ENCODE peak calls at places on chromosomes 13 and 19, in eight cellular contexts. P is cardiac fibroblast, A is upper lobe of right lung, F is brain microvascular endothelial cell, R is BJ, E is Peyer's patch, Y is fibroblast of the aortic adventitia, V is fibroblast of lung. Q is an unnamed sample.

GRCh38 chr13:94162289-94162688 is 317.2 kb downstream of the DCT start:
- DNase-seq in P (peak), A (no peak), F (no peak), R (no peak), E (no peak), Y (no peak), V (no peak), Q (no peak)

GRCh38 chr13:113816248-113816924 is 47.5 kb downstream of the GAS6 start:
- DNase-seq in P (no peak), A (no peak), F (no peak), R (no peak), E (no peak), Y (no peak), V (no peak), Q (no peak)

GRCh38 chr13:28579334-28579733 is 79.6 kb upstream of the POMP start:
- DNase-seq in P (no peak), A (no peak), F (no peak), R (no peak), E (no peak), Y (no peak), V (no peak), Q (no peak)

GRCh38 chr19:2391118-2391725 is 31.2 kb downstream of the TMPRSS9 start:
- DNase-seq in P (peak), A (no peak), F (peak), R (no peak), E (peak), Y (peak), V (peak), Q (peak)

GRCh38 chr13:95385808-95386207 is 84.6 kb upstream of the ABCC4 start:
- DNase-seq in P (no peak), A (no peak), F (no peak), R (no peak), E (no peak), Y (peak), V (no peak), Q (no peak)

GRCh38 chr19:45069056-45069455 is 7.2 kb downstream of the ZNF296 start:
- DNase-seq in P (peak), A (no peak), F (no peak), R (no peak), E (no peak), Y (peak), V (peak), Q (no peak)

GRCh38 chr13:38348890-38349289 is 761 bp upstream of the UFM1 start:
- DNase-seq in P (peak), A (no peak), F (peak), R (no peak), E (no peak), Y (peak), V (peak), Q (no peak)

GRCh38 chr13:77810430-77810829 is 108.2 kb downstream of the EDNRB start:
- DNase-seq in P (peak), A (no peak), F (no peak), R (no peak), E (no peak), Y (peak), V (peak), Q (no peak)

GRCh38 chr19:2231621-2232221 is 4.4 kb downstream of the PLEKHJ1 start:
- DNase-seq in P (no peak), A (no peak), F (no peak), R (no peak), E (no peak), Y (no peak), V (no peak), Q (no peak)

GRCh38 chr19:49613374-49613773 is 22.4 kb downstream of the PRR12 start:
- DNase-seq in P (no peak), A (no peak), F (peak), R (no peak), E (no peak), Y (peak), V (no peak), Q (no peak)

GRCh38 chr13:79711631-79712030 is 230.7 kb downstream of the NDFIP2 start:
- DNase-seq in P (peak), A (no peak), F (no peak), R (no peak), E (no peak), Y (no peak), V (no peak), Q (no peak)

GRCh38 chr13:30681489-30682242 is 53.7 kb upstream of the ALOX5AP start:
- DNase-seq in P (peak), A (no peak), F (peak), R (peak), E (no peak), Y (peak), V (peak), Q (no peak)

GRCh38 chr19:11446652-11447301 is 11.3 kb downstream of the PRKCSH start:
- DNase-seq in P (peak), A (peak), F (no peak), R (no peak), E (peak), Y (peak), V (no peak), Q (no peak)

GRCh38 chr19:38647368-38647965 is at the start of gene ACTN4:
- DNase-seq in P (peak), A (peak), F (peak), R (peak), E (peak), Y (peak), V (peak), Q (peak)

GRCh38 chr13:107209811-107210210 is 641.9 kb upstream of the ARGLU1 start:
- DNase-seq in P (peak), A (no peak), F (no peak), R (peak), E (no peak), Y (peak), V (peak), Q (no peak)

GRCh38 chr13:45224181-45224580 is 23.3 kb upstream of the KCTD4 start:
- DNase-seq in P (no peak), A (no peak), F (peak), R (no peak), E (no peak), Y (no peak), V (peak), Q (no peak)

GRCh38 chr13:72864142-72865035 is 82.5 kb downstream of the PIBF1 start:
- DNase-seq in P (peak), A (no peak), F (no peak), R (peak), E (no peak), Y (peak), V (peak), Q (peak)

GRCh38 chr13:32309312-32309711 is 5.9 kb downstream of the ZAR1L start:
- DNase-seq in P (no peak), A (no peak), F (no peak), R (no peak), E (no peak), Y (no peak), V (no peak), Q (no peak)

GRCh38 chr13:79988573-79988972 is 352.4 kb downstream of the SPRY2 start:
- DNase-seq in P (peak), A (no peak), F (peak), R (peak), E (no peak), Y (peak), V (peak), Q (no peak)

GRCh38 chr13:76523740-76524382 is 362.3 kb downstream of the KCTD12 start:
- DNase-seq in P (no peak), A (no peak), F (no peak), R (no peak), E (no peak), Y (no peak), V (peak), Q (no peak)

GRCh38 chr19:8334458-8335342 is 8.4 kb downstream of the KANK3 start:
- DNase-seq in P (peak), A (peak), F (no peak), R (no peak), E (no peak), Y (peak), V (peak), Q (no peak)

GRCh38 chr13:41767801-41768200 is 193.1 kb downstream of the VWA8 start:
- DNase-seq in P (peak), A (no peak), F (no peak), R (no peak), E (no peak), Y (peak), V (peak), Q (peak)

GRCh38 chr13:53520132-53520531 is 491.5 kb downstream of the OLFM4 start:
- DNase-seq in P (no peak), A (no peak), F (no peak), R (no peak), E (no peak), Y (no peak), V (no peak), Q (no peak)

GRCh38 chr13:74575729-74576125 is 441.5 kb upstream of the KLF12 start:
- DNase-seq in P (peak), A (peak), F (peak), R (no peak), E (peak), Y (peak), V (peak), Q (no peak)

GRCh38 chr19:31554360-31554759 is 205.1 kb upstream of the TSHZ3 start:
- DNase-seq in P (no peak), A (no peak), F (no peak), R (no peak), E (no peak), Y (no peak), V (no peak), Q (no peak)

GRCh38 chr13:30857018-30857417 is 49.1 kb upstream of the MEDAG start:
- DNase-seq in P (no peak), A (no peak), F (no peak), R (no peak), E (no peak), Y (peak), V (no peak), Q (no peak)

GRCh38 chr19:54366811-54367210 is 2.1 kb upstream of the LAIR1 start:
- DNase-seq in P (no peak), A (no peak), F (no peak), R (no peak), E (no peak), Y (no peak), V (no peak), Q (no peak)

GRCh38 chr13:102726430-102726829 is 31.6 kb upstream of the METTL21C start:
- DNase-seq in P (no peak), A (no peak), F (no peak), R (no peak), E (no peak), Y (no peak), V (no peak), Q (no peak)

GRCh38 chr13:26019881-26020535 is 31.8 kb downstream of the SHISA2 start:
- DNase-seq in P (peak), A (no peak), F (peak), R (peak), E (no peak), Y (peak), V (peak), Q (peak)

GRCh38 chr13:26299168-26299788 is 45.3 kb downstream of the CDK8 start:
- DNase-seq in P (peak), A (no peak), F (peak), R (no peak), E (no peak), Y (no peak), V (peak), Q (no peak)

GRCh38 chr19:18439025-18439909 is 1.3 kb upstream of the ISYNA1 start:
- DNase-seq in P (peak), A (no peak), F (peak), R (no peak), E (no peak), Y (peak), V (peak), Q (no peak)

GRCh38 chr19:16628984-16629691 is 1.1 kb upstream of the MED26 start:
- DNase-seq in P (peak), A (no peak), F (peak), R (peak), E (no peak), Y (peak), V (peak), Q (no peak)

GRCh38 chr19:4184718-4185352 is 2.3 kb downstream of the ANKRD24 start:
- DNase-seq in P (no peak), A (no peak), F (no peak), R (no peak), E (no peak), Y (no peak), V (no peak), Q (no peak)

GRCh38 chr19:35671818-35672217 is 5.5 kb downstream of the UPK1A start:
- DNase-seq in P (peak), A (no peak), F (no peak), R (no peak), E (no peak), Y (peak), V (no peak), Q (no peak)

GRCh38 chr13:64633948-64634347 is 2596.2 kb downstream of the PCDH9 start:
- DNase-seq in P (no peak), A (no peak), F (no peak), R (no peak), E (no peak), Y (no peak), V (peak), Q (no peak)

GRCh38 chr13:20798027-20798426 is 24.3 kb upstream of the EEF1AKMT1 start:
- DNase-seq in P (no peak), A (no peak), F (no peak), R (no peak), E (no peak), Y (no peak), V (no peak), Q (no peak)

GRCh38 chr19:53780506-53780905 is 43.6 kb downstream of the NLRP12 start:
- DNase-seq in P (no peak), A (no peak), F (no peak), R (no peak), E (no peak), Y (no peak), V (no peak), Q (no peak)

GRCh38 chr19:7670790-7671189 is 1.9 kb downstream of the RETN start:
- DNase-seq in P (no peak), A (no peak), F (no peak), R (no peak), E (no peak), Y (no peak), V (no peak), Q (no peak)

GRCh38 chr19:9971341-9971897 is 35.1 kb upstream of the OLFM2 start:
- DNase-seq in P (no peak), A (no peak), F (no peak), R (no peak), E (no peak), Y (no peak), V (no peak), Q (no peak)

GRCh38 chr13:93413972-93414717 is 187.5 kb downstream of the GPC6 start:
- DNase-seq in P (peak), A (no peak), F (peak), R (no peak), E (no peak), Y (peak), V (peak), Q (no peak)

DNA sequence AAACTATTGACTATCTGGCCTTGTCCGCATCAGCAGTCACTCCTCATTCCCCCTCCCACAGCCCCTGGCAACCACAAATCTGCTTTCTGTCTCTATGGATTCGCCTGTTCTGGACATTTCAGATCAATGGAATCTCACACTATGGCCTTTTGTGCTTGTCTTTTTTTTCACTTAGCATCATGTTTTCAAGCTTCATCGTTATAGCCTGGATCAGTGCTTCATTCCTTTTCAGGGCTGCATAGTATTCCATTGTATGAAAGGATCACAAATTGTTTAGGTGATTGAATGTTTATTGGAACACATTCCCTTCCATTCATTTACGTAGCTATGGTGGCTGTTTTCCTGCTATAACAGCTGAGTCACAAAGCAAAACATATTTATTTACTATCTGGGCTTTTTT is 7.7 kb upstream of the PGLYRP2 start:
- DNase-seq in P (no peak), A (no peak), F (no peak), R (no peak), E (no peak), Y (no peak), V (no peak), Q (no peak)
- H3K4me3 ChIP-seq in P (no peak), A (no peak), F (no peak), R (no peak), E (no peak), Y (no peak), V (no peak), Q (no peak)

GRCh38 chr13:111359237-111359915 is 38.9 kb downstream of the TEX29 start:
- DNase-seq in P (no peak), A (no peak), F (no peak), R (no peak), E (no peak), Y (no peak), V (no peak), Q (no peak)
- TF ChIP-seq CTCF in P (no peak), A (no peak), F (no peak), R (no peak), E (no peak), Y (no peak), V (no peak), Q (no peak)

GRCh38 chr13:112055032-112055416 is 11.9 kb upstream of the SOX1 start:
- DNase-seq in P (no peak), A (no peak), F (no peak), R (no peak), E (peak), Y (no peak), V (no peak), Q (no peak)

GRCh38 chr13:112056739-112057433 is 10.1 kb upstream of the SOX1 start:
- DNase-seq in P (no peak), A (no peak), F (no peak), R (no peak), E (no peak), Y (no peak), V (no peak), Q (no peak)

GRCh38 chr13:112057434-112057735 is 9.6 kb upstream of the SOX1 start:
- DNase-seq in P (no peak), A (no peak), F (no peak), R (no peak), E (no peak), Y (no peak), V (no peak), Q (no peak)

GRCh38 chr13:112055417-112056206 is 11.3 kb upstream of the SOX1 start:
- DNase-seq in P (no peak), A (no peak), F (no peak), R (no peak), E (no peak), Y (no peak), V (no peak), Q (no peak)

DNA sequence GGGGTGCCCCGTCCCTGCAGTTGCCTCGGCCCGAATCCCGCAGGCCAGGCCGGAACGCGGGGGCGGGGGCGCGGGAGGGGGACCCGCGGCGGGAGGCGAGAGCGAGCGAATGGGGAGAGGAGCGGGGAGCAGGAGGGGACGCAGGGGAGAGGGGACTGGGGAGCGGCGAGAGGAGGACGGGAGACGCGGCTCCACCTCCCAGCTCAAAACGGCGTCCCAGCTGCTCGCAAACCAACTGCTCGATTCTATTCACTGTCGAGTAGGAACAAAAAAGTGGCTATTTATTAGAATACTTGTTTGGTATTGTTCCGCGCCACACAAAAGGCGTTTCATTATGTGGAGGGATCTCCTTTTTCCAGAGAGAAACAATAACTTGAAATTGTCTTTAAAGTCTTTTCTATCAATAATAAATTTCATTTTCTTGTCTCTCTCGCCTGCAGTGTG is 10.6 kb upstream of the SOX1 start:
- DNase-seq in P (no peak), A (no peak), F (no peak), R (no peak), E (no peak), Y (no peak), V (no peak), Q (no peak)
- H3K4me3 ChIP-seq in P (no peak), A (no peak), F (no peak), R (no peak), E (no peak), Y (no peak), V (no peak), Q (no peak)

GRCh38 chr13:70104481-70104880 is 3.1 kb upstream of the ATXN8OS start:
- DNase-seq in P (no peak), A (no peak), F (no peak), R (no peak), E (no peak), Y (no peak), V (no peak), Q (no peak)

DNA sequence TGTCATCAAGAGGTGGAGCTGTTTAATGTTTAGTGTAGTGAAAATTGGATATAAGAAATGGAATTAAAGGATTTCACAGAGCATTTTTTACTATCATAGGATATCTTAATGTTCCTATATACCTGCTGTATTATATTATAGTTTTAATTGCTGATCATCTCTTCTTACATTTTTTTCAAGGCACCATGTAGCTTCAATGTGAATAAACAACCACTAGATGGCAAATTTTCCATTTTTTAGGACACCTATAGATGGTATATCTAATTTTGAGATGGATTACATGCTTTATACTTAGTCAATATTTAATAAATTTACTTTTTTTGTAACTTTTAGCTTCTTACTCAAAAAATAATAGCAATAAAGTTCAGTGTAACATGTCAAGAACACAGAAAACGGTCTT is 9.0 kb upstream of the ATXN8OS start:
- DNase-seq in P (no peak), A (no peak), F (no peak), R (no peak), E (no peak), Y (no peak), V (no peak), Q (no peak)
- TF ChIP-seq CTCF in P (peak), A (peak), F (peak), R (no peak), E (no peak), Y (no peak), V (no peak), Q (peak)

Q was measured in astrocyte of the cerebellum.